ENCODE peak calls at places on chromosomes 1 and 21, in eight cellular contexts. One of them, this sample, is unnamed.

GRCh38 chr1:197519741-197520334 is 251.8 kb downstream of the CRB1 start:
- DNase-seq in ELR: peak; percentile 50
- DNase-seq in pancreas: no peak
- DNase-seq in GM12865: peak; percentile 6
- DNase-seq in activated naive CD8-positive, alpha-beta T cell treated with anti-CD3 and anti-CD28 coated beads, Interleukin-2, amount 50 U/mL, for 24 hours: no peak
- DNase-seq in activated T-helper 1 cell treated with anti-CD3 and anti-CD28 coated beads, Interleukin-12 subunit alpha, Interleukin-12 subunit beta, Interleukin-2, Interleukin-4 antibody, amounts not matched to agents 30 ng/mL and 10 ng/mL and 1 ng/mL, durations not matched to agents 14 hours and 24 hours and 36 hours: no peak
- DNase-seq in GM03348: peak; percentile 11
- DNase-seq in AG04450: no peak
- DNase-seq in this sample: peak; percentile 8

GRCh38 chr1:41657101-41657500 is 172.6 kb upstream of the EDN2 start:
- DNase-seq in ELR: no peak
- DNase-seq in pancreas: no peak
- DNase-seq in GM12865: no peak
- DNase-seq in activated naive CD8-positive, alpha-beta T cell treated with anti-CD3 and anti-CD28 coated beads, Interleukin-2, amount 50 U/mL, for 24 hours: no peak
- DNase-seq in activated T-helper 1 cell treated with anti-CD3 and anti-CD28 coated beads, Interleukin-12 subunit alpha, Interleukin-12 subunit beta, Interleukin-2, Interleukin-4 antibody, amounts not matched to agents 30 ng/mL and 10 ng/mL and 1 ng/mL, durations not matched to agents 14 hours and 24 hours and 36 hours: no peak
- DNase-seq in GM03348: no peak
- DNase-seq in AG04450: no peak
- DNase-seq in this sample: no peak

GRCh38 chr1:192441492-192441891 is 124.7 kb downstream of the RGS21 start:
- DNase-seq in ELR: no peak
- DNase-seq in pancreas: no peak
- DNase-seq in GM12865: no peak
- DNase-seq in activated naive CD8-positive, alpha-beta T cell treated with anti-CD3 and anti-CD28 coated beads, Interleukin-2, amount 50 U/mL, for 24 hours: no peak
- DNase-seq in activated T-helper 1 cell treated with anti-CD3 and anti-CD28 coated beads, Interleukin-12 subunit alpha, Interleukin-12 subunit beta, Interleukin-2, Interleukin-4 antibody, amounts not matched to agents 30 ng/mL and 10 ng/mL and 1 ng/mL, durations not matched to agents 14 hours and 24 hours and 36 hours: no peak
- DNase-seq in GM03348: no peak
- DNase-seq in AG04450: no peak
- DNase-seq in this sample: no peak

GRCh38 chr1:205043866-205044265 is 854 bp downstream of the CNTN2 start:
- DNase-seq in ELR: no peak
- DNase-seq in pancreas: peak; percentile 9
- DNase-seq in GM12865: no peak
- DNase-seq in activated naive CD8-positive, alpha-beta T cell treated with anti-CD3 and anti-CD28 coated beads, Interleukin-2, amount 50 U/mL, for 24 hours: no peak
- DNase-seq in activated T-helper 1 cell treated with anti-CD3 and anti-CD28 coated beads, Interleukin-12 subunit alpha, Interleukin-12 subunit beta, Interleukin-2, Interleukin-4 antibody, amounts not matched to agents 30 ng/mL and 10 ng/mL and 1 ng/mL, durations not matched to agents 14 hours and 24 hours and 36 hours: no peak
- DNase-seq in GM03348: no peak
- DNase-seq in AG04450: no peak
- DNase-seq in this sample: no peak

GRCh38 chr1:229339520-229339919 is 3.3 kb downstream of the CCSAP start:
- DNase-seq in ELR: no peak
- DNase-seq in pancreas: no peak
- DNase-seq in GM12865: no peak
- DNase-seq in activated naive CD8-positive, alpha-beta T cell treated with anti-CD3 and anti-CD28 coated beads, Interleukin-2, amount 50 U/mL, for 24 hours: no peak
- DNase-seq in activated T-helper 1 cell treated with anti-CD3 and anti-CD28 coated beads, Interleukin-12 subunit alpha, Interleukin-12 subunit beta, Interleukin-2, Interleukin-4 antibody, amounts not matched to agents 30 ng/mL and 10 ng/mL and 1 ng/mL, durations not matched to agents 14 hours and 24 hours and 36 hours: no peak
- DNase-seq in GM03348: no peak
- DNase-seq in AG04450: no peak
- DNase-seq in this sample: no peak

GRCh38 chr1:65830306-65830705 is 37.6 kb downstream of the PDE4B start:
- DNase-seq in ELR: peak; percentile 45
- DNase-seq in pancreas: no peak
- DNase-seq in GM12865: peak; percentile 22
- DNase-seq in activated naive CD8-positive, alpha-beta T cell treated with anti-CD3 and anti-CD28 coated beads, Interleukin-2, amount 50 U/mL, for 24 hours: no peak
- DNase-seq in activated T-helper 1 cell treated with anti-CD3 and anti-CD28 coated beads, Interleukin-12 subunit alpha, Interleukin-12 subunit beta, Interleukin-2, Interleukin-4 antibody, amounts not matched to agents 30 ng/mL and 10 ng/mL and 1 ng/mL, durations not matched to agents 14 hours and 24 hours and 36 hours: peak; percentile 27
- DNase-seq in GM03348: no peak
- DNase-seq in AG04450: no peak
- DNase-seq in this sample: peak; percentile 19

GRCh38 chr1:69551476-69552324 is 16.0 kb upstream of the LRRC7 start:
- DNase-seq in ELR: no peak
- DNase-seq in pancreas: no peak
- DNase-seq in GM12865: no peak
- DNase-seq in activated naive CD8-positive, alpha-beta T cell treated with anti-CD3 and anti-CD28 coated beads, Interleukin-2, amount 50 U/mL, for 24 hours: no peak
- DNase-seq in activated T-helper 1 cell treated with anti-CD3 and anti-CD28 coated beads, Interleukin-12 subunit alpha, Interleukin-12 subunit beta, Interleukin-2, Interleukin-4 antibody, amounts not matched to agents 30 ng/mL and 10 ng/mL and 1 ng/mL, durations not matched to agents 14 hours and 24 hours and 36 hours: no peak
- DNase-seq in GM03348: no peak
- DNase-seq in AG04450: no peak
- DNase-seq in this sample: peak; percentile 41

GRCh38 chr1:204154525-204155255 is 2.8 kb upstream of the ETNK2 start:
- DNase-seq in ELR: no peak
- DNase-seq in pancreas: no peak
- DNase-seq in GM12865: no peak
- DNase-seq in activated naive CD8-positive, alpha-beta T cell treated with anti-CD3 and anti-CD28 coated beads, Interleukin-2, amount 50 U/mL, for 24 hours: no peak
- DNase-seq in activated T-helper 1 cell treated with anti-CD3 and anti-CD28 coated beads, Interleukin-12 subunit alpha, Interleukin-12 subunit beta, Interleukin-2, Interleukin-4 antibody, amounts not matched to agents 30 ng/mL and 10 ng/mL and 1 ng/mL, durations not matched to agents 14 hours and 24 hours and 36 hours: no peak
- DNase-seq in GM03348: no peak
- DNase-seq in AG04450: no peak
- DNase-seq in this sample: no peak

GRCh38 chr1:16073490-16074104 is at the start of gene FAM131C:
- DNase-seq in ELR: peak; percentile 42
- DNase-seq in pancreas: no peak
- DNase-seq in GM12865: peak; percentile 30
- DNase-seq in activated naive CD8-positive, alpha-beta T cell treated with anti-CD3 and anti-CD28 coated beads, Interleukin-2, amount 50 U/mL, for 24 hours: peak; percentile 51
- DNase-seq in activated T-helper 1 cell treated with anti-CD3 and anti-CD28 coated beads, Interleukin-12 subunit alpha, Interleukin-12 subunit beta, Interleukin-2, Interleukin-4 antibody, amounts not matched to agents 30 ng/mL and 10 ng/mL and 1 ng/mL, durations not matched to agents 14 hours and 24 hours and 36 hours: peak; percentile 22
- DNase-seq in GM03348: peak; percentile 83
- DNase-seq in AG04450: no peak
- DNase-seq in this sample: no peak

GRCh38 chr1:157562515-157562914 is 10.2 kb upstream of the FCRL5 start:
- DNase-seq in ELR: no peak
- DNase-seq in pancreas: no peak
- DNase-seq in GM12865: peak; percentile 59
- DNase-seq in activated naive CD8-positive, alpha-beta T cell treated with anti-CD3 and anti-CD28 coated beads, Interleukin-2, amount 50 U/mL, for 24 hours: no peak
- DNase-seq in activated T-helper 1 cell treated with anti-CD3 and anti-CD28 coated beads, Interleukin-12 subunit alpha, Interleukin-12 subunit beta, Interleukin-2, Interleukin-4 antibody, amounts not matched to agents 30 ng/mL and 10 ng/mL and 1 ng/mL, durations not matched to agents 14 hours and 24 hours and 36 hours: no peak
- DNase-seq in GM03348: no peak
- DNase-seq in AG04450: no peak
- DNase-seq in this sample: no peak

GRCh38 chr1:194394676-194395075 is 1208.3 kb upstream of the B3GALT2 start:
- DNase-seq in ELR: no peak
- DNase-seq in pancreas: no peak
- DNase-seq in GM12865: no peak
- DNase-seq in activated naive CD8-positive, alpha-beta T cell treated with anti-CD3 and anti-CD28 coated beads, Interleukin-2, amount 50 U/mL, for 24 hours: no peak
- DNase-seq in activated T-helper 1 cell treated with anti-CD3 and anti-CD28 coated beads, Interleukin-12 subunit alpha, Interleukin-12 subunit beta, Interleukin-2, Interleukin-4 antibody, amounts not matched to agents 30 ng/mL and 10 ng/mL and 1 ng/mL, durations not matched to agents 14 hours and 24 hours and 36 hours: no peak
- DNase-seq in GM03348: no peak
- DNase-seq in AG04450: no peak
- DNase-seq in this sample: no peak

GRCh38 chr21:28871388-28872015 is 121.2 kb downstream of the LTN1 start:
- DNase-seq in ELR: no peak
- DNase-seq in pancreas: no peak
- DNase-seq in GM12865: no peak
- DNase-seq in activated naive CD8-positive, alpha-beta T cell treated with anti-CD3 and anti-CD28 coated beads, Interleukin-2, amount 50 U/mL, for 24 hours: no peak
- DNase-seq in activated T-helper 1 cell treated with anti-CD3 and anti-CD28 coated beads, Interleukin-12 subunit alpha, Interleukin-12 subunit beta, Interleukin-2, Interleukin-4 antibody, amounts not matched to agents 30 ng/mL and 10 ng/mL and 1 ng/mL, durations not matched to agents 14 hours and 24 hours and 36 hours: no peak
- DNase-seq in GM03348: no peak
- DNase-seq in AG04450: no peak
- DNase-seq in this sample: no peak

GRCh38 chr1:22878626-22879025 is 94.0 kb downstream of the LACTBL1 start:
- DNase-seq in ELR: no peak
- DNase-seq in pancreas: no peak
- DNase-seq in GM12865: no peak
- DNase-seq in activated naive CD8-positive, alpha-beta T cell treated with anti-CD3 and anti-CD28 coated beads, Interleukin-2, amount 50 U/mL, for 24 hours: no peak
- DNase-seq in activated T-helper 1 cell treated with anti-CD3 and anti-CD28 coated beads, Interleukin-12 subunit alpha, Interleukin-12 subunit beta, Interleukin-2, Interleukin-4 antibody, amounts not matched to agents 30 ng/mL and 10 ng/mL and 1 ng/mL, durations not matched to agents 14 hours and 24 hours and 36 hours: no peak
- DNase-seq in GM03348: no peak
- DNase-seq in AG04450: no peak
- DNase-seq in this sample: no peak

GRCh38 chr1:115706774-115707425 is 61.6 kb downstream of the CASQ2 start:
- DNase-seq in ELR: peak; percentile 70
- DNase-seq in pancreas: no peak
- DNase-seq in GM12865: peak; percentile 69
- DNase-seq in activated naive CD8-positive, alpha-beta T cell treated with anti-CD3 and anti-CD28 coated beads, Interleukin-2, amount 50 U/mL, for 24 hours: no peak
- DNase-seq in activated T-helper 1 cell treated with anti-CD3 and anti-CD28 coated beads, Interleukin-12 subunit alpha, Interleukin-12 subunit beta, Interleukin-2, Interleukin-4 antibody, amounts not matched to agents 30 ng/mL and 10 ng/mL and 1 ng/mL, durations not matched to agents 14 hours and 24 hours and 36 hours: no peak
- DNase-seq in GM03348: peak; percentile 59
- DNase-seq in AG04450: peak; percentile 26
- DNase-seq in this sample: peak; percentile 31

GRCh38 chr1:247487057-247487456 is 29.2 kb upstream of the OR2B11 start:
- DNase-seq in ELR: peak; percentile 60
- DNase-seq in pancreas: no peak
- DNase-seq in GM12865: peak; percentile 58
- DNase-seq in activated naive CD8-positive, alpha-beta T cell treated with anti-CD3 and anti-CD28 coated beads, Interleukin-2, amount 50 U/mL, for 24 hours: peak; percentile 11
- DNase-seq in activated T-helper 1 cell treated with anti-CD3 and anti-CD28 coated beads, Interleukin-12 subunit alpha, Interleukin-12 subunit beta, Interleukin-2, Interleukin-4 antibody, amounts not matched to agents 30 ng/mL and 10 ng/mL and 1 ng/mL, durations not matched to agents 14 hours and 24 hours and 36 hours: no peak
- DNase-seq in GM03348: peak; percentile 35
- DNase-seq in AG04450: peak; percentile 1
- DNase-seq in this sample: peak; percentile 42

GRCh38 chr1:115182012-115182715 is 92.9 kb upstream of the TSPAN2 start:
- DNase-seq in ELR: peak; percentile 88
- DNase-seq in pancreas: no peak
- DNase-seq in GM12865: no peak
- DNase-seq in activated naive CD8-positive, alpha-beta T cell treated with anti-CD3 and anti-CD28 coated beads, Interleukin-2, amount 50 U/mL, for 24 hours: no peak
- DNase-seq in activated T-helper 1 cell treated with anti-CD3 and anti-CD28 coated beads, Interleukin-12 subunit alpha, Interleukin-12 subunit beta, Interleukin-2, Interleukin-4 antibody, amounts not matched to agents 30 ng/mL and 10 ng/mL and 1 ng/mL, durations not matched to agents 14 hours and 24 hours and 36 hours: no peak
- DNase-seq in GM03348: no peak
- DNase-seq in AG04450: no peak
- DNase-seq in this sample: peak; percentile 78

GRCh38 chr1:48203287-48203900 is 19.1 kb upstream of the SLC5A9 start:
- DNase-seq in ELR: peak; percentile 43
- DNase-seq in pancreas: no peak
- DNase-seq in GM12865: peak; percentile 42
- DNase-seq in activated naive CD8-positive, alpha-beta T cell treated with anti-CD3 and anti-CD28 coated beads, Interleukin-2, amount 50 U/mL, for 24 hours: no peak
- DNase-seq in activated T-helper 1 cell treated with anti-CD3 and anti-CD28 coated beads, Interleukin-12 subunit alpha, Interleukin-12 subunit beta, Interleukin-2, Interleukin-4 antibody, amounts not matched to agents 30 ng/mL and 10 ng/mL and 1 ng/mL, durations not matched to agents 14 hours and 24 hours and 36 hours: no peak
- DNase-seq in GM03348: no peak
- DNase-seq in AG04450: no peak
- DNase-seq in this sample: peak; percentile 18

GRCh38 chr1:220843481-220844011 is 35.7 kb upstream of the HLX start:
- DNase-seq in ELR: no peak
- DNase-seq in pancreas: no peak
- DNase-seq in GM12865: no peak
- DNase-seq in activated naive CD8-positive, alpha-beta T cell treated with anti-CD3 and anti-CD28 coated beads, Interleukin-2, amount 50 U/mL, for 24 hours: no peak
- DNase-seq in activated T-helper 1 cell treated with anti-CD3 and anti-CD28 coated beads, Interleukin-12 subunit alpha, Interleukin-12 subunit beta, Interleukin-2, Interleukin-4 antibody, amounts not matched to agents 30 ng/mL and 10 ng/mL and 1 ng/mL, durations not matched to agents 14 hours and 24 hours and 36 hours: no peak
- DNase-seq in GM03348: no peak
- DNase-seq in AG04450: no peak
- DNase-seq in this sample: no peak

GRCh38 chr1:162627662-162628296 is 4.5 kb upstream of the DDR2 start:
- DNase-seq in ELR: peak; percentile 69
- DNase-seq in pancreas: no peak
- DNase-seq in GM12865: peak; percentile 60
- DNase-seq in activated naive CD8-positive, alpha-beta T cell treated with anti-CD3 and anti-CD28 coated beads, Interleukin-2, amount 50 U/mL, for 24 hours: no peak
- DNase-seq in activated T-helper 1 cell treated with anti-CD3 and anti-CD28 coated beads, Interleukin-12 subunit alpha, Interleukin-12 subunit beta, Interleukin-2, Interleukin-4 antibody, amounts not matched to agents 30 ng/mL and 10 ng/mL and 1 ng/mL, durations not matched to agents 14 hours and 24 hours and 36 hours: no peak
- DNase-seq in GM03348: no peak
- DNase-seq in AG04450: no peak
- DNase-seq in this sample: peak; percentile 45

GRCh38 chr1:202131956-202132821 is 9.5 kb downstream of the GPR37L1 start:
- DNase-seq in ELR: no peak
- DNase-seq in pancreas: no peak
- DNase-seq in GM12865: no peak
- DNase-seq in activated naive CD8-positive, alpha-beta T cell treated with anti-CD3 and anti-CD28 coated beads, Interleukin-2, amount 50 U/mL, for 24 hours: no peak
- DNase-seq in activated T-helper 1 cell treated with anti-CD3 and anti-CD28 coated beads, Interleukin-12 subunit alpha, Interleukin-12 subunit beta, Interleukin-2, Interleukin-4 antibody, amounts not matched to agents 30 ng/mL and 10 ng/mL and 1 ng/mL, durations not matched to agents 14 hours and 24 hours and 36 hours: no peak
- DNase-seq in GM03348: peak; percentile 24
- DNase-seq in AG04450: no peak
- DNase-seq in this sample: no peak

GRCh38 chr1:110214454-110215404 is 4.6 kb downstream of the KCNC4 start:
- DNase-seq in ELR: no peak
- DNase-seq in pancreas: peak; percentile 64
- DNase-seq in GM12865: peak; percentile 28
- DNase-seq in activated naive CD8-positive, alpha-beta T cell treated with anti-CD3 and anti-CD28 coated beads, Interleukin-2, amount 50 U/mL, for 24 hours: no peak
- DNase-seq in activated T-helper 1 cell treated with anti-CD3 and anti-CD28 coated beads, Interleukin-12 subunit alpha, Interleukin-12 subunit beta, Interleukin-2, Interleukin-4 antibody, amounts not matched to agents 30 ng/mL and 10 ng/mL and 1 ng/mL, durations not matched to agents 14 hours and 24 hours and 36 hours: no peak
- DNase-seq in GM03348: no peak
- DNase-seq in AG04450: no peak
- DNase-seq in this sample: no peak

GRCh38 chr1:36846366-36846765 is 187.9 kb downstream of the GRIK3 start:
- DNase-seq in ELR: no peak
- DNase-seq in pancreas: peak; percentile 13
- DNase-seq in GM12865: no peak
- DNase-seq in activated naive CD8-positive, alpha-beta T cell treated with anti-CD3 and anti-CD28 coated beads, Interleukin-2, amount 50 U/mL, for 24 hours: no peak
- DNase-seq in activated T-helper 1 cell treated with anti-CD3 and anti-CD28 coated beads, Interleukin-12 subunit alpha, Interleukin-12 subunit beta, Interleukin-2, Interleukin-4 antibody, amounts not matched to agents 30 ng/mL and 10 ng/mL and 1 ng/mL, durations not matched to agents 14 hours and 24 hours and 36 hours: no peak
- DNase-seq in GM03348: no peak
- DNase-seq in AG04450: no peak
- DNase-seq in this sample: no peak

GRCh38 chr1:163535807-163536206 is 214.1 kb downstream of the NUF2 start:
- DNase-seq in ELR: peak; percentile 24
- DNase-seq in pancreas: no peak
- DNase-seq in GM12865: peak; percentile 3
- DNase-seq in activated naive CD8-positive, alpha-beta T cell treated with anti-CD3 and anti-CD28 coated beads, Interleukin-2, amount 50 U/mL, for 24 hours: no peak
- DNase-seq in activated T-helper 1 cell treated with anti-CD3 and anti-CD28 coated beads, Interleukin-12 subunit alpha, Interleukin-12 subunit beta, Interleukin-2, Interleukin-4 antibody, amounts not matched to agents 30 ng/mL and 10 ng/mL and 1 ng/mL, durations not matched to agents 14 hours and 24 hours and 36 hours: no peak
- DNase-seq in GM03348: peak; percentile 42
- DNase-seq in AG04450: no peak
- DNase-seq in this sample: peak; percentile 53

GRCh38 chr21:44510508-44511218 is 29.3 kb downstream of the KRTAP10-1 start:
- DNase-seq in ELR: peak; percentile 35
- DNase-seq in pancreas: peak; percentile 87
- DNase-seq in GM12865: peak; percentile 66
- DNase-seq in activated naive CD8-positive, alpha-beta T cell treated with anti-CD3 and anti-CD28 coated beads, Interleukin-2, amount 50 U/mL, for 24 hours: peak; percentile 80
- DNase-seq in activated T-helper 1 cell treated with anti-CD3 and anti-CD28 coated beads, Interleukin-12 subunit alpha, Interleukin-12 subunit beta, Interleukin-2, Interleukin-4 antibody, amounts not matched to agents 30 ng/mL and 10 ng/mL and 1 ng/mL, durations not matched to agents 14 hours and 24 hours and 36 hours: peak; percentile 72
- DNase-seq in GM03348: peak; percentile 82
- DNase-seq in AG04450: no peak
- DNase-seq in this sample: peak; percentile 25

GRCh38 chr1:5514519-5515183 is 477.6 kb downstream of the NPHP4 start:
- DNase-seq in ELR: peak; percentile 40
- DNase-seq in pancreas: peak; percentile 91
- DNase-seq in GM12865: peak; percentile 56
- DNase-seq in activated naive CD8-positive, alpha-beta T cell treated with anti-CD3 and anti-CD28 coated beads, Interleukin-2, amount 50 U/mL, for 24 hours: peak; percentile 79
- DNase-seq in activated T-helper 1 cell treated with anti-CD3 and anti-CD28 coated beads, Interleukin-12 subunit alpha, Interleukin-12 subunit beta, Interleukin-2, Interleukin-4 antibody, amounts not matched to agents 30 ng/mL and 10 ng/mL and 1 ng/mL, durations not matched to agents 14 hours and 24 hours and 36 hours: peak; percentile 37
- DNase-seq in GM03348: peak; percentile 92
- DNase-seq in AG04450: no peak
- DNase-seq in this sample: peak; percentile 8

GRCh38 chr1:205205055-205205454 is 6.4 kb downstream of the DSTYK start:
- DNase-seq in ELR: no peak
- DNase-seq in pancreas: no peak
- DNase-seq in GM12865: no peak
- DNase-seq in activated naive CD8-positive, alpha-beta T cell treated with anti-CD3 and anti-CD28 coated beads, Interleukin-2, amount 50 U/mL, for 24 hours: no peak
- DNase-seq in activated T-helper 1 cell treated with anti-CD3 and anti-CD28 coated beads, Interleukin-12 subunit alpha, Interleukin-12 subunit beta, Interleukin-2, Interleukin-4 antibody, amounts not matched to agents 30 ng/mL and 10 ng/mL and 1 ng/mL, durations not matched to agents 14 hours and 24 hours and 36 hours: no peak
- DNase-seq in GM03348: peak; percentile 35
- DNase-seq in AG04450: no peak
- DNase-seq in this sample: no peak

GRCh38 chr21:14046401-14046800 is 164.4 kb downstream of the LIPI start:
- DNase-seq in ELR: no peak
- DNase-seq in pancreas: no peak
- DNase-seq in GM12865: no peak
- DNase-seq in activated naive CD8-positive, alpha-beta T cell treated with anti-CD3 and anti-CD28 coated beads, Interleukin-2, amount 50 U/mL, for 24 hours: no peak
- DNase-seq in activated T-helper 1 cell treated with anti-CD3 and anti-CD28 coated beads, Interleukin-12 subunit alpha, Interleukin-12 subunit beta, Interleukin-2, Interleukin-4 antibody, amounts not matched to agents 30 ng/mL and 10 ng/mL and 1 ng/mL, durations not matched to agents 14 hours and 24 hours and 36 hours: no peak
- DNase-seq in GM03348: no peak
- DNase-seq in AG04450: no peak
- DNase-seq in this sample: no peak

GRCh38 chr21:44286716-44287632 is 1.3 kb downstream of the AIRE start:
- DNase-seq in ELR: no peak
- DNase-seq in pancreas: peak; percentile 67
- DNase-seq in GM12865: no peak
- DNase-seq in activated naive CD8-positive, alpha-beta T cell treated with anti-CD3 and anti-CD28 coated beads, Interleukin-2, amount 50 U/mL, for 24 hours: no peak
- DNase-seq in activated T-helper 1 cell treated with anti-CD3 and anti-CD28 coated beads, Interleukin-12 subunit alpha, Interleukin-12 subunit beta, Interleukin-2, Interleukin-4 antibody, amounts not matched to agents 30 ng/mL and 10 ng/mL and 1 ng/mL, durations not matched to agents 14 hours and 24 hours and 36 hours: no peak
- DNase-seq in GM03348: no peak
- DNase-seq in AG04450: no peak
- DNase-seq in this sample: no peak